ENCODE peak calls at places on chromosomes 16 and 17, in nine cellular contexts. I is Calu3; D is ACHN; Y is fibroblast of lung; P is ELF-1; B is activated naive CD8-positive, alpha-beta T cell treated with anti-CD3 and anti-CD28 coated beads, Interleukin-2, amount 50 U/mL, for 24 hours; C is GM10248; L is stomach; O is NCI-H1930. A is an unnamed sample.

GRCh38 chr17:80861892-80862291 is 129.7 kb upstream of the CHMP6 start:
- DNase-seq in Y (peak), D (no peak), I (no peak), C (no peak), O (no peak), B (peak), L (no peak), P (peak), A (no peak)

GRCh38 chr16:17469742-17470001 is 1.1 kb downstream of the XYLT1 start:
- DNase-seq in L (no peak), O (no peak), C (no peak), I (no peak), D (no peak), P (no peak), B (no peak), Y (no peak), A (no peak)

GRCh38 chr17:64682261-64683181 is 20.4 kb upstream of the SMURF2 start:
- DNase-seq in C (no peak), B (no peak), Y (peak), D (peak), P (no peak), O (no peak), I (no peak), L (no peak), A (no peak)

GRCh38 chr17:50550661-50551432 is 3.9 kb downstream of the SPATA20 start:
- DNase-seq in L (peak), Y (peak), P (peak), I (peak), B (no peak), C (no peak), D (peak), O (peak), A (peak)

GRCh38 chr16:87101903-87102302 is 215.3 kb downstream of the C16orf95 start:
- DNase-seq in L (no peak), Y (peak), D (no peak), C (no peak), B (no peak), O (no peak), I (no peak), P (no peak), A (no peak)

GRCh38 chr17:76893623-76894358 is 25.6 kb downstream of the MGAT5B start:
- DNase-seq in D (no peak), P (no peak), Y (no peak), L (no peak), C (no peak), B (no peak), I (no peak), O (no peak), A (peak)

GRCh38 chr16:9597967-9598730 is 506.7 kb downstream of the HAPSTR1 start:
- DNase-seq in I (no peak), D (no peak), O (no peak), B (no peak), P (no peak), C (no peak), L (no peak), Y (no peak), A (no peak)

GRCh38 chr17:67393809-67394418 is 16.8 kb downstream of the PITPNC1 start:
- DNase-seq in P (peak), Y (no peak), D (no peak), L (no peak), B (no peak), C (no peak), O (no peak), I (no peak), A (no peak)

GRCh38 chr17:48051706-48052486 is 3.7 kb downstream of the NFE2L1 start:
- DNase-seq in O (no peak), L (peak), I (no peak), B (no peak), D (no peak), Y (peak), C (no peak), P (peak), A (peak)

GRCh38 chr17:14429084-14429483 is 128.2 kb downstream of the HS3ST3B1 start:
- DNase-seq in B (no peak), C (no peak), I (no peak), Y (no peak), P (no peak), D (no peak), O (no peak), L (no peak), A (no peak)

GRCh38 chr17:51745993-51746392 is 412.5 kb downstream of the CA10 start:
- DNase-seq in C (no peak), L (no peak), Y (no peak), P (peak), B (no peak), I (no peak), O (no peak), D (no peak), A (no peak)

GRCh38 chr17:44628234-44629188 is 27.8 kb upstream of the MEIOC start:
- DNase-seq in C (peak), I (no peak), L (no peak), P (peak), O (no peak), D (no peak), Y (peak), B (no peak), A (no peak)

GRCh38 chr17:12180644-12181261 is 160.1 kb downstream of the MAP2K4 start:
- DNase-seq in Y (peak), P (no peak), L (no peak), C (peak), D (peak), I (peak), B (peak), O (peak), A (peak)

GRCh38 chr17:29059281-29059680 is 16.3 kb downstream of the PIPOX start:
- DNase-seq in D (peak), L (no peak), B (no peak), C (no peak), P (no peak), O (no peak), Y (peak), I (peak), A (no peak)